ENCODE peak calls at places on chromosomes 16 and 17, in four cellular contexts. R is endothelial cell of umbilical vein, Y is tibial nerve, F is GM12891. K is an unnamed sample.

GRCh38 chr17:199806-200603 is 18.6 kb upstream of the DOC2B start:
- DNase-seq in R (peak), Y (no peak), F (no peak), K (no peak)

GRCh38 chr16:13873835-13874438 is 46.0 kb upstream of the ERCC4 start:
- DNase-seq in R (peak), Y (no peak), F (no peak), K (no peak)

GRCh38 chr17:43818966-43819365 is 14.0 kb downstream of the MPP3 start:
- DNase-seq in R (no peak), Y (no peak), F (no peak), K (no peak)

GRCh38 chr17:70905796-70906195 is 736.5 kb downstream of the KCNJ2 start:
- DNase-seq in R (no peak), Y (no peak), F (no peak), K (no peak)

GRCh38 chr17:75771334-75772281 is 6.6 kb upstream of the GALK1 start:
- DNase-seq in R (no peak), Y (no peak), F (no peak), K (no peak)

GRCh38 chr17:40532520-40533253 is 31.3 kb upstream of the TNS4 start:
- DNase-seq in R (peak), Y (peak), F (no peak), K (no peak)

GRCh38 chr16:2009302-2009711 is 314 bp downstream of the ZNF598 start:
- DNase-seq in R (peak), Y (no peak), F (no peak), K (peak)

GRCh38 chr16:49366669-49367068 is 6.9 kb upstream of the C16orf78 start:
- DNase-seq in R (no peak), Y (no peak), F (no peak), K (no peak)

GRCh38 chr16:19001788-19002187 is 18.1 kb downstream of the TMC7 start:
- DNase-seq in R (no peak), Y (no peak), F (no peak), K (no peak)

GRCh38 chr17:58088624-58089023 is 5.4 kb downstream of the DYNLL2 start:
- DNase-seq in R (no peak), Y (no peak), F (no peak), K (no peak)

GRCh38 chr17:57293077-57293476 is 36.8 kb downstream of the MSI2 start:
- DNase-seq in R (no peak), Y (no peak), F (no peak), K (no peak)

DNA sequence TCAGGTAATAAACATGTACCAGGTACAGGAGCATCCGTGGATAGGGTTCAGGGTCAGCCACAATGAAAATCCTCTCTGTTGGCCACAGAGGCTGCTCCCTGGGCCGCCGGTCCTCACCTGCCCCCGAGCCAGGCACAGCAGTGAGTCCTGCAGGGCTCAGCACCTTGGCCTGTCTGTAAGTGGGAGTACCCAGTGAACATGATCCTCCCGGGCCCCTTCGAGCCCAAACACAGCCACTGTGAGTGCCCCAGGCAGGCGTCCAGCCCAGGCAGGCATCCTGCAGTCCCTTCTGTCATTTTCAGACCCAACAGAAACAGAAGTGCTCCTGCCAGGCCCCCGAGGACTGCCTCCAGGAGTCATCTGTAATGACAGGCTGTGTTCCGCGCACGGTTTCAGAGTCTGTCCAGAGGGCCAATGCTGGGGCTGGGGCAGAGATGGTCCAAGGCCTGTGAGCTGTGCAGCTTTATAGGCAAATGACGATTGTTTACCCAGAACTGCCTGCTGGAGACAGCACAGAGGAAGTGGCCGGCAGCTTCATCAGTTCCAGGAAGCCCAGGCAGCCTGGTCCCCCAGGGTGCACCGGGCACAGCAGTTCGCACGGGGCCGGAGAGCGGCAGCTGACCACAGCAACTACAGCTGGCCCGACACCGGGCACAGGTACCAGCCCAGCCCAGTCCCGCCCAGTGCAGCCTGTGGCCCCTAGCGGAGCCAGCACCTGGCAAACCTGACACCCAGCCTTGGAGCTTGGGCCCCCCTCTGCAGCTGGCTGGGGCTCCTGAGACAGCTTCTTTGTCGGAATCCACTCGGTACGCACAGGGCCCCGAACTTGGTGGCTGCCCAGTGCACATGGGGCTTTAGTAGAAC is 13.2 kb downstream of the SLC7A5 start:
- DNase-seq in R (no peak), Y (no peak), F (no peak), K (peak)
- TF ChIP-seq POLR2A in R (no peak), Y (no peak), F (no peak), K (peak)

DNA sequence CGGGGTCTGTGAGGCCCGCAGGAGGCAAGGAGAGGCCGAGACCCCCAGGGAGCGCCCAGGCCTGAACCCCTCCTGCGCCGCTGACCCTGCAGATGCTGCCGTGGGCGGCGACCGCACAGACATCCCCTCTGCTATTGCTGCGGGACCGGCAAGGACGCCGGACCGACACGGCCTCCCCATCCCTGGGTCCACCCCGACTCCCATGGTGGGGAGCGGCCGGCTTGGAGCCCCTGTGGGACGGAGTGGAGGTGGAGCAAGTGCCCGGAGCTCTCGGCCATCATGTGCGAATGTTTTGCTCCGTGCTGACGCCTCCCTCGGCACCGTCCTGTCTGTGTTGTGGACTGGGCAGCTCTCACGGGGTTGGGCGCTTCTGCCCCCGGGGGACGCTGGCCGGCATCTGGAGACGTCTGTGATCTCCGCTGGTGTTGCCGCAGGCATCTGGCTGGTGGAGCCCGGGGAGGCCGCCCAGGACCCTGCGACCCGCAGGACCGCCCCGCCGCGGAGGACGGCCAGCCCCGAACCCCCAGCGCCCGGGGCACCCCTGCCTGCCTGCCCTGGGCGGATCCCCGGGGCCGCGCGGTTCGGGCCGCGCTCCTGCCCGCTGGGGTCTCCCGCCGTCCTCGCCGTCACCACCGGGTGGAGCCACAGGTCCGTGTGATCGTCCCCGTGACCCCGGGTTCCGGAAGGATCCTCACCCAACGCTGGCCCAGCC is 12.8 kb upstream of the GNG13 start:
- DNase-seq in R (no peak), Y (no peak), F (peak), K (peak)
- TF ChIP-seq POLR2A in R (no peak), Y (no peak), F (no peak), K (no peak)

DNA sequence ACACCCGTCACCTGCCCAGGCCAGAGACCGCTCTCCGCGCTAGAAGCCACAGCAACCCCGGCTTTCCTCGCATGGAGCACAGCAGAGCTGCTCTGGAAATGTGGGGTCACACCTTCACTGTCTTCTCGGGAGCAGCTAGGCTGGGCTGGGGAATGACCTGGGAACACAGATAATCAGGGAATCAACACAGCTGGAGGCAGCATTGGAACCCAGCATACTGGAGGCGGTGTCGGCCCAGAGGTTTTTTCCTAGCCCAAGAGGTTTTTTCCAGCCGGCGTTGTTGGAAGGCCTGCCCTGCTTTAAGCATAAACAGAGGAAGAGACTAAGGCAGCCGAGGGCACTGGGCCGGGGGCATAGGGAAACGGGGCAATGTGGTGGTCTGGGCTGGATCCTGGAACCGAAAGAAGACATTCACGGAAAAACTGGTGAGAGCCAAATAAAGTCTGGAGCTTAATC is 808 bp upstream of the PLD6 start:
- DNase-seq in R (no peak), Y (no peak), F (no peak), K (no peak)
- TF ChIP-seq POLR2A in R (no peak), Y (no peak), F (no peak), K (no peak)

DNA sequence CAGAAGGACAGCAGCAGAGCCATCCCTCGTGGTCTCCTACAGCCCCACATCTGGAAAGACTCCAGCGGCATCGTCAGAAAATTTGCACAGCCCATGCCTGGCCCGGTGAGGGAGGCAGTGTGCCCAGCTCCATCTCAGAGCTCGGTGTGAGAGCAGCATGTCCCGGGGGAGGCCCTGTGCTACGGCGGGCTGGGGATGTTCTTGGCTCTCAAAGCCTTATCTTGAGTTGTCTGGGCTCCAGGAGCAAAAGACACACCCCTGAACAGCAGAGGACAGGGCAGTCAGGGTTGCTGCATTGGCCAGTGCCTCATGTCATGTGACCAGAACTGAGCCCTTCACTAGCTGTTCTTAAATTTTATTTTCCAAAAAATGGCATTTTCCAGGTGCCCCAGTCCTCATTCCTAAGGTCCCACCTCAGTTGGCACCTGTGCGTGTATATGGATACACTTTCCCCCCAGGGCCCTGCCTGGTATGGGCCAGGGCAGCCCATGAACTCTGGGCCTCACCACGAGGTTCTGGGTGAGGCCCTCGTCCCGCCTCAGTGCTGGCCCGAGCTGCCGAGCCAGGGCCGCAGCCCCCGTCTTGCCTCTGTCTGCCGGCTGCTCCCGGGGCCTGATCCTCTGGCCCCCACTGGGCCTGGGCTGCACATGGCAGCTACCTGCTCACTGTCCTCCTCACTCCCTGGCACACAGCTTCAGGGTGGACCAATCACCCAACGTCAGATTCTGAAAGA is 3.0 kb downstream of the NUDT16L1 start:
- DNase-seq in R (no peak), Y (no peak), F (no peak), K (no peak)
- TF ChIP-seq POLR2A in R (peak), Y (no peak), F (no peak), K (no peak)

DNA sequence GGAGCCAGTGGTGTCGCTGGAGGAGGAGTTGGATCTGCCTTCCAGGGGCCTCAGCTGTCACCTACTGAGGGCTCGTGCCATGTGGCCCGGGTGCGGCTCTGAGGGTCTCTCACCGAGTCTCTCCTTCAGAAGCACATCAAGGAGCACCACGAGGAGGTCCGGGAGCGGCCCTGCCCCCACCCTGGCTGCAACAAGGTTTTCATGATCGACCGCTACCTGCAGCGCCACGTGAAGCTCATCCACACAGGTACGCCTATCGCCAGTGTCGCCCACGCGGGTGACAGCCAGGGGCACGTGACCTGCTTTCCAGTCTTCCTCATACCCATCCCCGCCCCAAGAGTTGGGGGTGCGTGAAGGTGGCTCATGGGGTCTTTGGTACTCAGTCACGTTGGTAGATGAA is 12.5 kb downstream of the ZNF276 start:
- DNase-seq in R (no peak), Y (no peak), F (no peak), K (no peak)
- TF ChIP-seq POLR2A in R (no peak), Y (no peak), F (no peak), K (no peak)

DNA sequence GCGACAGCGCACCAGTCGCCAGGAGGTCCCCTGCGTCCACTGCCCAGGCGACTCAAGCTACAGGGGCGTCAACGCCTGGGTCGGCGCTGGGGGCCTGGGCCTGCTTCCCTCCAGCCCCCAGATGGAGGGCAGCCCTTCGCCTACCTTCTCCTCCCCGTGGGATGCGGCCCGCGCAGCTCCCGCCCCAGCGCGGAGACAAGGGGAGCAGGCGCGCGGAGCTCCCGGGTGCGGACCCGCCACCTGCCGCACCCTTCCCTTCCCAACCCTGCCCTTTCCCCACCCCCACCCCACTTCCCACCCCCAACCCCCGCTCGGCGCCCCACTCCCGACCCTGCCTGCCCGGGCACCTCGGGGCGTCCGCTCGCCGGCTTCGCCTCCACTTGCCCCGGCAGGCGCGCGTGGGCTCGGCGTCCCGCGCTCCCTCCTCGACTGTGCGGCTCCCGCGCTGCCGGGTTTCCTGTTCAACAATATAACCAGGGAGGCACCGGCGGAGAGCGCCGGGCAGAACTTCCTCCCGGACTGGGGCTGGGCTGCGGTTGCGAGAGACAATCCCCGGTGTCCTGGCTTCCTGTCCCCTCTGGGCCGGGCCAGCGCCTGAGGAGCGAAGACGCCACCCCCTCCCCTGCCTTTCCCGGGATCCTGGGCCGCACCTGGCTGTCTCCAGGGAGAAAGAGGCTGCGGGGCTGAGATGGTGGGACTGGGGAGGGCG is at the start of gene ARHGAP27:
- DNase-seq in R (peak), Y (peak), F (no peak), K (no peak)
- TF ChIP-seq POLR2A in R (peak), Y (no peak), F (no peak), K (no peak)